ENCODE peak calls at places on chromosome 17, in seven cellular contexts. One of them, this sample, is unnamed.

GRCh38 chr17:51651513-51652298 is 391.4 kb downstream of the UTP18 start:
- DNase-seq in activated effector memory CD4-positive, alpha-beta T cell treated with Interleukin-2 at 50 U/mL for 16 hours: no peak
- DNase-seq in transverse colon: no peak
- DNase-seq in HL-60: no peak
- DNase-seq in germinal center: no peak
- DNase-seq in caudate nucleus: no peak
- DNase-seq in activated T-cell treated with anti-CD3 and anti-CD28 coated beads for 1 hour: no peak
- DNase-seq in this sample: no peak

GRCh38 chr17:12899604-12900003 is 110.3 kb downstream of the ARHGAP44 start:
- DNase-seq in germinal center: no peak
- DNase-seq in activated T-cell treated with anti-CD3 and anti-CD28 coated beads for 1 hour: no peak
- DNase-seq in activated effector memory CD4-positive, alpha-beta T cell treated with Interleukin-2 at 50 U/mL for 16 hours: no peak
- DNase-seq in transverse colon: no peak
- DNase-seq in HL-60: no peak
- DNase-seq in caudate nucleus: no peak
- DNase-seq in this sample: no peak

GRCh38 chr17:81337449-81337848 is 42.3 kb upstream of the SLC38A10 start:
- DNase-seq in germinal center: no peak
- DNase-seq in activated effector memory CD4-positive, alpha-beta T cell treated with Interleukin-2 at 50 U/mL for 16 hours: no peak
- DNase-seq in caudate nucleus: no peak
- DNase-seq in HL-60: no peak
- DNase-seq in activated T-cell treated with anti-CD3 and anti-CD28 coated beads for 1 hour: no peak
- DNase-seq in transverse colon: peak
- DNase-seq in this sample: no peak

GRCh38 chr17:8126306-8127066 is 2.6 kb upstream of the HES7 start:
- DNase-seq in activated effector memory CD4-positive, alpha-beta T cell treated with Interleukin-2 at 50 U/mL for 16 hours: peak
- DNase-seq in germinal center: no peak
- DNase-seq in activated T-cell treated with anti-CD3 and anti-CD28 coated beads for 1 hour: no peak
- DNase-seq in transverse colon: peak
- DNase-seq in HL-60: no peak
- DNase-seq in caudate nucleus: no peak
- DNase-seq in this sample: peak

GRCh38 chr17:3639981-3640596 is 3.5 kb downstream of the CTNS start:
- DNase-seq in HL-60: peak
- DNase-seq in activated T-cell treated with anti-CD3 and anti-CD28 coated beads for 1 hour: no peak
- DNase-seq in germinal center: no peak
- DNase-seq in activated effector memory CD4-positive, alpha-beta T cell treated with Interleukin-2 at 50 U/mL for 16 hours: no peak
- DNase-seq in transverse colon: no peak
- DNase-seq in caudate nucleus: no peak
- DNase-seq in this sample: no peak

GRCh38 chr17:21689604-21690003 is 2.7 kb upstream of the KCNJ18 start:
- DNase-seq in germinal center: no peak
- DNase-seq in transverse colon: no peak
- DNase-seq in caudate nucleus: no peak
- DNase-seq in activated T-cell treated with anti-CD3 and anti-CD28 coated beads for 1 hour: no peak
- DNase-seq in activated effector memory CD4-positive, alpha-beta T cell treated with Interleukin-2 at 50 U/mL for 16 hours: no peak
- DNase-seq in HL-60: no peak
- DNase-seq in this sample: no peak

GRCh38 chr17:80807882-80808281 is 183.8 kb upstream of the CHMP6 start:
- DNase-seq in germinal center: no peak
- DNase-seq in caudate nucleus: no peak
- DNase-seq in activated effector memory CD4-positive, alpha-beta T cell treated with Interleukin-2 at 50 U/mL for 16 hours: no peak
- DNase-seq in transverse colon: no peak
- DNase-seq in activated T-cell treated with anti-CD3 and anti-CD28 coated beads for 1 hour: no peak
- DNase-seq in HL-60: no peak
- DNase-seq in this sample: no peak

GRCh38 chr17:29592850-29593545 is at the start of gene ANKRD13B:
- DNase-seq in HL-60: no peak
- DNase-seq in germinal center: no peak
- DNase-seq in activated T-cell treated with anti-CD3 and anti-CD28 coated beads for 1 hour: no peak
- DNase-seq in caudate nucleus: peak
- DNase-seq in activated effector memory CD4-positive, alpha-beta T cell treated with Interleukin-2 at 50 U/mL for 16 hours: no peak
- DNase-seq in transverse colon: peak
- DNase-seq in this sample: peak

GRCh38 chr17:79801156-79802038 is 4.5 kb upstream of the CBX8 start:
- DNase-seq in activated effector memory CD4-positive, alpha-beta T cell treated with Interleukin-2 at 50 U/mL for 16 hours: no peak
- DNase-seq in caudate nucleus: no peak
- DNase-seq in transverse colon: peak
- DNase-seq in HL-60: no peak
- DNase-seq in activated T-cell treated with anti-CD3 and anti-CD28 coated beads for 1 hour: no peak
- DNase-seq in germinal center: no peak
- DNase-seq in this sample: no peak

GRCh38 chr17:58755577-58756245 is at the start of gene PPM1E:
- DNase-seq in germinal center: peak
- DNase-seq in HL-60: peak
- DNase-seq in transverse colon: peak
- DNase-seq in activated T-cell treated with anti-CD3 and anti-CD28 coated beads for 1 hour: peak
- DNase-seq in activated effector memory CD4-positive, alpha-beta T cell treated with Interleukin-2 at 50 U/mL for 16 hours: peak
- DNase-seq in caudate nucleus: no peak
- DNase-seq in this sample: peak

GRCh38 chr17:73013816-73014663 is 78.4 kb downstream of the SLC39A11 start:
- DNase-seq in activated T-cell treated with anti-CD3 and anti-CD28 coated beads for 1 hour: no peak
- DNase-seq in HL-60: no peak
- DNase-seq in caudate nucleus: no peak
- DNase-seq in activated effector memory CD4-positive, alpha-beta T cell treated with Interleukin-2 at 50 U/mL for 16 hours: no peak
- DNase-seq in transverse colon: no peak
- DNase-seq in germinal center: no peak
- DNase-seq in this sample: no peak

GRCh38 chr17:81345211-81346089 is 49.8 kb upstream of the BAHCC1 start:
- DNase-seq in activated T-cell treated with anti-CD3 and anti-CD28 coated beads for 1 hour: no peak
- DNase-seq in activated effector memory CD4-positive, alpha-beta T cell treated with Interleukin-2 at 50 U/mL for 16 hours: peak
- DNase-seq in caudate nucleus: peak
- DNase-seq in HL-60: peak
- DNase-seq in transverse colon: peak
- DNase-seq in germinal center: peak
- DNase-seq in this sample: peak

GRCh38 chr17:79707441-79707850 is 23.3 kb upstream of the ENPP7 start:
- DNase-seq in germinal center: no peak
- DNase-seq in caudate nucleus: no peak
- DNase-seq in HL-60: no peak
- DNase-seq in activated T-cell treated with anti-CD3 and anti-CD28 coated beads for 1 hour: no peak
- DNase-seq in activated effector memory CD4-positive, alpha-beta T cell treated with Interleukin-2 at 50 U/mL for 16 hours: no peak
- DNase-seq in transverse colon: no peak
- DNase-seq in this sample: no peak

GRCh38 chr17:13311301-13311700 is 290.4 kb downstream of the HS3ST3A1 start:
- DNase-seq in caudate nucleus: no peak
- DNase-seq in transverse colon: no peak
- DNase-seq in HL-60: no peak
- DNase-seq in activated T-cell treated with anti-CD3 and anti-CD28 coated beads for 1 hour: no peak
- DNase-seq in activated effector memory CD4-positive, alpha-beta T cell treated with Interleukin-2 at 50 U/mL for 16 hours: no peak
- DNase-seq in germinal center: no peak
- DNase-seq in this sample: no peak

GRCh38 chr17:9179602-9180001 is 158.3 kb downstream of the NTN1 start:
- DNase-seq in activated effector memory CD4-positive, alpha-beta T cell treated with Interleukin-2 at 50 U/mL for 16 hours: no peak
- DNase-seq in HL-60: no peak
- DNase-seq in caudate nucleus: no peak
- DNase-seq in transverse colon: no peak
- DNase-seq in germinal center: no peak
- DNase-seq in activated T-cell treated with anti-CD3 and anti-CD28 coated beads for 1 hour: no peak
- DNase-seq in this sample: no peak

GRCh38 chr17:80017226-80018010 is 18.3 kb downstream of the TBC1D16 start:
- DNase-seq in transverse colon: no peak
- DNase-seq in caudate nucleus: no peak
- DNase-seq in activated effector memory CD4-positive, alpha-beta T cell treated with Interleukin-2 at 50 U/mL for 16 hours: no peak
- DNase-seq in HL-60: no peak
- DNase-seq in activated T-cell treated with anti-CD3 and anti-CD28 coated beads for 1 hour: no peak
- DNase-seq in germinal center: no peak
- DNase-seq in this sample: no peak

GRCh38 chr17:76276461-76277299 is 11.5 kb downstream of the UBALD2 start:
- DNase-seq in activated effector memory CD4-positive, alpha-beta T cell treated with Interleukin-2 at 50 U/mL for 16 hours: no peak
- DNase-seq in caudate nucleus: no peak
- DNase-seq in transverse colon: no peak
- DNase-seq in germinal center: no peak
- DNase-seq in activated T-cell treated with anti-CD3 and anti-CD28 coated beads for 1 hour: no peak
- DNase-seq in HL-60: no peak
- DNase-seq in this sample: no peak

GRCh38 chr17:27888072-27888471 is 5.1 kb downstream of the LYRM9 start:
- DNase-seq in caudate nucleus: no peak
- DNase-seq in activated T-cell treated with anti-CD3 and anti-CD28 coated beads for 1 hour: no peak
- DNase-seq in germinal center: no peak
- DNase-seq in activated effector memory CD4-positive, alpha-beta T cell treated with Interleukin-2 at 50 U/mL for 16 hours: no peak
- DNase-seq in HL-60: no peak
- DNase-seq in transverse colon: no peak
- DNase-seq in this sample: no peak

GRCh38 chr17:1783834-1784611 is 22.2 kb downstream of the SERPINF1 start:
- DNase-seq in activated effector memory CD4-positive, alpha-beta T cell treated with Interleukin-2 at 50 U/mL for 16 hours: no peak
- DNase-seq in germinal center: peak
- DNase-seq in activated T-cell treated with anti-CD3 and anti-CD28 coated beads for 1 hour: no peak
- DNase-seq in HL-60: peak
- DNase-seq in transverse colon: peak
- DNase-seq in caudate nucleus: no peak
- DNase-seq in this sample: peak